ENCODE peak calls at places on chromosomes 12 and 14, in five cellular contexts. H is breast epithelium, I is HepG2, J is lower leg skin, O is K562. S is an unnamed sample.
A peak's percentile ranks its signal among the peaks of the same experiment; 100 is the strongest.

GRCh38 chr12:88258396-88258795 is 116.3 kb downstream of the TMTC3 start:
- DNase-seq in H (no peak), I (no peak), J (no peak), O (no peak), S (no peak)

GRCh38 chr14:77031680-77032482 is 3.4 kb upstream of the IRF2BPL start:
- DNase-seq in H (no peak), I (no peak), J (no peak), O (no peak), S (no peak)

GRCh38 chr14:101505216-101505970 is 55.9 kb upstream of the DIO3 start:
- DNase-seq in H (no peak), I (no peak), J (no peak), O (no peak), S (no peak)

GRCh38 chr14:53879747-53880146 is 76.9 kb downstream of the BMP4 start:
- DNase-seq in H (no peak), I (no peak), J (no peak), O (no peak), S (no peak)

GRCh38 chr12:103456006-103456405 is 39.8 kb downstream of the C12orf42 start:
- DNase-seq in H (no peak), I (no peak), J (no peak), O (no peak), S (no peak)

GRCh38 chr14:72610096-72610830 is 283.6 kb downstream of the DPF3 start:
- DNase-seq in H (no peak), I (no peak), J (no peak), O (no peak), S (no peak)

GRCh38 chr14:21902561-21903199 is 229.1 kb upstream of the OR4E1 start:
- DNase-seq in H (no peak), I (no peak), J (no peak), O (no peak), S (no peak)

GRCh38 chr12:93080994-93081809 is 152.1 kb upstream of the EEA1 start:
- DNase-seq in H (no peak), I (peak; percentile 74), J (no peak), O (no peak), S (no peak)

GRCh38 chr14:22382395-22382794 is 206.6 kb downstream of the DAD1 start:
- DNase-seq in H (no peak), I (no peak), J (no peak), O (no peak), S (no peak)

GRCh38 chr14:24958271-24958670 is 91.7 kb downstream of the STXBP6 start:
- DNase-seq in H (no peak), I (no peak), J (no peak), O (no peak), S (no peak)

GRCh38 chr14:89171168-89171567 is 245.9 kb downstream of the FOXN3 start:
- DNase-seq in H (no peak), I (peak; percentile 26), J (no peak), O (no peak), S (no peak)

GRCh38 chr12:66164349-66164821 is 5.4 kb downstream of the TMBIM4 start:
- DNase-seq in H (no peak), I (no peak), J (no peak), O (no peak), S (peak; percentile 4)

GRCh38 chr12:45183263-45183662 is 32.6 kb upstream of the ANO6 start:
- DNase-seq in H (no peak), I (peak; percentile 13), J (no peak), O (no peak), S (no peak)

GRCh38 chr14:50025776-50026175 is 90.6 kb downstream of the VCPKMT start:
- DNase-seq in H (no peak), I (no peak), J (no peak), O (no peak), S (peak; percentile 56)

GRCh38 chr12:105071981-105072380 is 12.3 kb downstream of the ALDH1L2 start:
- DNase-seq in H (no peak), I (no peak), J (no peak), O (no peak), S (no peak)

GRCh38 chr14:26261368-26262122 is 336.3 kb downstream of the NOVA1 start:
- DNase-seq in H (no peak), I (no peak), J (no peak), O (no peak), S (no peak)

GRCh38 chr12:44000309-44000952 is 164.6 kb downstream of the TMEM117 start:
- DNase-seq in H (no peak), I (peak; percentile 81), J (no peak), O (peak; percentile 24), S (peak; percentile 71)

GRCh38 chr12:9735601-9736000 is 2.7 kb upstream of the CLECL1 start:
- DNase-seq in H (no peak), I (no peak), J (no peak), O (no peak), S (no peak)

GRCh38 chr12:50803230-50803629 is 39.3 kb downstream of the ATF1 start:
- DNase-seq in H (no peak), I (no peak), J (no peak), O (no peak), S (no peak)

GRCh38 chr12:89247541-89247942 is 104.8 kb downstream of the DUSP6 start:
- DNase-seq in H (no peak), I (peak; percentile 36), J (no peak), O (no peak), S (no peak)

GRCh38 chr14:57205953-57206352 is 62.8 kb downstream of the EXOC5 start:
- DNase-seq in H (no peak), I (no peak), J (no peak), O (no peak), S (no peak)

GRCh38 chr14:26204362-26204953 is 393.4 kb downstream of the NOVA1 start:
- DNase-seq in H (no peak), I (no peak), J (no peak), O (no peak), S (no peak)

GRCh38 chr14:22313172-22313801 is 275.7 kb downstream of the DAD1 start:
- DNase-seq in H (no peak), I (no peak), J (no peak), O (no peak), S (no peak)

DNA sequence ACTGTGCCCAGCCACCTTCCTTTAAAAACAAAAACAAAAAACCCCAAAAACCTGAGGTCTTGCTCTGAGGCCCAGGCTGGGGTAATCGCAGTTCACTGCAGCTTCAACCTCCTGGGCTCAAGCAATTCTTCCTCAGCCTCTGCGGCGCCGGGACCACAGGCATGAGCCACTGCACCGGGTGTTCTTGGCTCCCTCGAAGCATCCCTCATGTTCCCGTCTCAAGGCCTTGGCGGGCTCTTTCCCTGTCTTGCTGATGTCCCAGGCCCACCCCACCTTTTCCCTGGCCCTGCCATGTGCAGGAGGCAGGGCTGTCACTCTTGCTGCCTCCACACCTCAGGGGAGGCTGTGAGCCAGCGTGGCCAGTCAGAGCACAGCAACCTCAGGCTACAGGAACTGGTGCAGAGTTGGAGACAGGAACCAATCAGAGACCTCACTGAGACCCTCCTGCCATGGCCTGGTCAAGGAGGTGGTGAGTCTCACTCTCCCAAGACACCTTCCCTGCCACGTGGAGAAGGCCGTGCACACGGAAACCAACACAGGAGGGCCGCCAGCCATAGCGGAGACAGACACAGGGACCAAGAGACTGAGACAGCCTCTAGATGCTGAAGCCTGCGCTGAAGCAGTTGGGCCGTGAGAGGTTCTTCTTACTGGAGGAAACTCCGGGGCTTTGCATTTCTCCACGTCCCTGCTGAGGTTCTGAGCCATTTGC is 6.0 kb upstream of the AMN start:
- DNase-seq in H (no peak), I (no peak), J (no peak), O (no peak), S (no peak)
- TF ChIP-seq POLR2A in H (no peak), I (no peak), J (no peak), O (no peak), S (no peak)

GRCh38 chr14:29061702-29062101 is 295.1 kb downstream of the FOXG1 start:
- DNase-seq in H (no peak), I (no peak), J (no peak), O (no peak), S (no peak)

GRCh38 chr14:29069228-29069627 is 302.6 kb downstream of the FOXG1 start:
- DNase-seq in H (no peak), I (no peak), J (no peak), O (no peak), S (no peak)

GRCh38 chr14:29064305-29064704 is 297.7 kb downstream of the FOXG1 start:
- DNase-seq in H (no peak), I (no peak), J (no peak), O (no peak), S (no peak)
- TF ChIP-seq POLR2A in H (no peak), I (no peak), J (no peak), O (no peak), S (no peak)

DNA sequence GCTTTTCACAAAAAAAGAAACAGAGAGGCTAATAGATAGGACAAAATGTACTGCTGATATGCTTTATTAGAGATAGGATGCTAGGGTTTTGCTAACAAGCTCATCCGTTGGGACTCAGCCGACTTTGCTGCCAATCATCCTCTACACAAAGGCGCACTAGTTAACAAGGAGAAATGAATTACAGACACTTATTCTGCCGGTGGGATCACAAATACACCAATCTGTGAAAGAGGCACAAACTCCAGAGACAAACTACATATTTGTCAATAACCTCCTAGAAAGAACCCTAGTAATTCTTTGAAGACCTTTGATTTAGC is 285.4 kb upstream of the G2E3 start:
- DNase-seq in H (no peak), I (no peak), J (no peak), O (no peak), S (no peak)
- TF ChIP-seq POLR2A in H (no peak), I (no peak), J (no peak), O (no peak), S (no peak)

DNA sequence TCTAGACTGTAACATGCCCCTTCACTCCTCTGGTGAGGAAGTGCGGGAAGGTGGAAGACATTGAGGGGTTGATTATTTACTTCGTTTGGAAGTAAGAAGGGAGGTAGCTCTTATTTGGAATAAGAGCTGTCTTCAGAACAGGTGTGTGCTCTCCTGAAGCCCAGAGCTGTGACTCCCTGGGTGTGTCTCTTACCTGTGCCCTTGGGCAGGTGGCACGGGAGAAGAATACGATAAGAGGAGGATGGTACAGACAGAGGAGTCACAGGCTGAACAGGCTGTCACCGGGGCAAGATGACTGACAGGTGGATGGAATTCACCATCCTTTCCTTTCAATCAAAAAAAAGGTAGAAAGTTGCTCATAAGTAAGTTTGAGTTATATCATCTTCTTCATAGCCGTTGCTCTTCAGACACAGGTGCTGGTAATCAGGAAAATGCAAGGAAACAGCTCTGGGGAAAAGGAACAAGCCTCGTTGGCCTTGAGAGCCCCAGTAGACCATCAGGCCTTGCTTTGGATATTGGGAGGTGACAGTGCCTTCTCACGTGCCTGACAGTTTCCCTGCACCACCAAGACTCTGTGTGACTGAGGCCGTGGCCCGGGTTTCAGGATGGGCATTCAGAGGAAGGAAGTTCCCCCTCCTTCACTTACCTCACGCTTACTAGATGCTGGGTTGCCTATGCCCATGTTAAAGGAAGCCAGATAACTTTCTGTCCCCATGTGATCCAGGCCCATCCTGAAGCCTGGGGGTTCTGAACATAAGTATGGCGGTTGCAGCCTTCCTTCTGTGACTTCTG is 120.4 kb downstream of the ETV6 start:
- DNase-seq in H (no peak), I (no peak), J (no peak), O (no peak), S (no peak)
- TF ChIP-seq POLR2A in H (no peak), I (no peak), J (no peak), O (no peak), S (no peak)

GRCh38 chr12:6953417-6954315 is 2.5 kb downstream of the PTPN6 start:
- DNase-seq in H (no peak), I (no peak), J (no peak), O (no peak), S (no peak)
- TF ChIP-seq POLR2A in H (no peak), I (no peak), J (no peak), O (no peak), S (peak; percentile 61)

GRCh38 chr12:11836282-11836963 is 186.9 kb downstream of the ETV6 start:
- DNase-seq in H (no peak), I (no peak), J (no peak), O (no peak), S (no peak)
- TF ChIP-seq POLR2A in H (no peak), I (no peak), J (no peak), O (no peak), S (no peak)

S was measured in erythroblast.